ENCODE peak calls at places on chromosomes 1 and 21, in five cellular contexts. C is GM12878, Y is A549, W is K562, J is HepG2. V is an unnamed sample.

GRCh38 chr1:169928438-169929209 is 34.9 kb upstream of the SCYL3 start:
- DNase-seq in W (peak; percentile 60), C (no peak), Y (no peak), J (peak; percentile 33), V (peak; percentile 70)

GRCh38 chr21:44286086-44286715 is 525 bp downstream of the AIRE start:
- DNase-seq in J (no peak), Y (no peak), W (no peak), C (no peak), V (no peak)

GRCh38 chr21:44899768-44900558 is 20.7 kb downstream of the ITGB2 start:
- DNase-seq in W (no peak), C (no peak), Y (no peak), J (no peak), V (no peak)

GRCh38 chr1:64759968-64760367 is 15.1 kb downstream of the RAVER2 start:
- DNase-seq in Y (no peak), J (no peak), C (no peak), W (no peak), V (no peak)

GRCh38 chr1:202967684-202968281 is 726 bp upstream of the CYB5R1 start:
- DNase-seq in W (peak; percentile 49), C (no peak), J (no peak), Y (no peak), V (peak; percentile 59)

GRCh38 chr1:64251971-64252370 is 48.5 kb downstream of the UBE2U start:
- DNase-seq in J (no peak), Y (no peak), C (no peak), W (peak; percentile 7), V (peak; percentile 74)

GRCh38 chr1:210657806-210658205 is 329.1 kb downstream of the HHAT start:
- DNase-seq in Y (no peak), C (no peak), W (no peak), J (no peak), V (no peak)

GRCh38 chr1:160954158-160955104 is at the start of gene ITLN2:
- DNase-seq in Y (peak; percentile 73), C (peak; percentile 16), W (peak; percentile 74), J (peak; percentile 67), V (peak; percentile 86)

GRCh38 chr1:236057546-236057945 is 7.3 kb downstream of the NID1 start:
- DNase-seq in C (no peak), Y (no peak), J (no peak), W (no peak), V (no peak)

GRCh38 chr21:46540087-46540710 is 64.7 kb downstream of the S100B start:
- DNase-seq in C (no peak), J (no peak), Y (no peak), W (no peak), V (no peak)

GRCh38 chr1:72481420-72481819 is 199.1 kb upstream of the NEGR1 start:
- DNase-seq in W (no peak), C (no peak), J (no peak), Y (no peak), V (no peak)

GRCh38 chr1:81799939-81800740 is 594 bp upstream of the ADGRL2 start:
- DNase-seq in J (peak; percentile 48), W (no peak), C (no peak), Y (no peak), V (peak; percentile 89)

GRCh38 chr1:15830284-15830657 is 17.2 kb upstream of the SPEN start:
- DNase-seq in J (no peak), W (no peak), Y (no peak), C (no peak), V (peak; percentile 44)

GRCh38 chr21:26743524-26743923 is 101.7 kb downstream of the ADAMTS1 start:
- DNase-seq in J (no peak), W (no peak), C (no peak), Y (no peak), V (no peak)

GRCh38 chr21:45965084-45965826 is 16.3 kb upstream of the COL6A1 start:
- DNase-seq in C (no peak), Y (no peak), J (no peak), W (no peak), V (no peak)

GRCh38 chr1:21308847-21309652 is 18.8 kb upstream of the ECE1 start:
- DNase-seq in Y (no peak), W (no peak), J (no peak), C (no peak), V (no peak)

GRCh38 chr1:201394596-201394995 is 4.5 kb downstream of the LAD1 start:
- DNase-seq in C (no peak), J (no peak), W (no peak), Y (no peak), V (peak; percentile 57)

GRCh38 chr1:117128323-117129079 is 7.0 kb upstream of the TRIM45 start:
- DNase-seq in C (no peak), W (peak; percentile 49), Y (peak; percentile 22), J (no peak), V (peak; percentile 57)

GRCh38 chr21:44929242-44929798 is 8.6 kb upstream of the ITGB2 start:
- DNase-seq in J (no peak), Y (no peak), C (no peak), W (no peak), V (no peak)

GRCh38 chr1:211764701-211765100 is 65.9 kb downstream of the LPGAT1 start:
- DNase-seq in W (no peak), C (no peak), J (no peak), Y (no peak), V (no peak)

GRCh38 chr21:44965251-44966022 is 25.6 kb downstream of the SLX9 start:
- DNase-seq in C (no peak), J (no peak), W (no peak), Y (no peak), V (no peak)

GRCh38 chr1:224676613-224677012 is 60.5 kb downstream of the CNIH3 start:
- DNase-seq in J (no peak), C (no peak), W (no peak), Y (no peak), V (no peak)

GRCh38 chr1:30505853-30506784 is 217.3 kb downstream of the MATN1 start:
- DNase-seq in Y (no peak), J (no peak), W (no peak), C (no peak), V (no peak)

GRCh38 chr1:54124472-54124871 is 28.3 kb downstream of the CDCP2 start:
- DNase-seq in Y (no peak), C (no peak), W (no peak), J (no peak), V (peak; percentile 70)

GRCh38 chr21:43654806-43655489 is 4.3 kb downstream of the HSF2BP start:
- DNase-seq in Y (no peak), J (no peak), C (no peak), W (no peak), V (no peak)

GRCh38 chr1:192903142-192903541 is 94.3 kb downstream of the RGS2 start:
- DNase-seq in J (no peak), C (no peak), W (no peak), Y (no peak), V (no peak)

GRCh38 chr1:1281533-1282321 is 1.5 kb downstream of the SCNN1D start:
- DNase-seq in C (no peak), Y (peak; percentile 59), W (no peak), J (peak; percentile 67), V (no peak)

GRCh38 chr1:31856140-31856539 is 40.3 kb upstream of the SPOCD1 start:
- DNase-seq in Y (no peak), W (no peak), J (no peak), C (no peak), V (no peak)

GRCh38 chr1:44103270-44104131 is 15.1 kb upstream of the KLF17 start:
- DNase-seq in Y (no peak), C (no peak), W (peak; percentile 84), J (peak; percentile 12), V (peak; percentile 73)

GRCh38 chr1:29835486-29836273 is 599.4 kb downstream of the PTPRU start:
- DNase-seq in C (no peak), W (peak; percentile 7), Y (no peak), J (no peak), V (no peak)

GRCh38 chr1:181101581-181102226 is 13.2 kb downstream of the IER5 start:
- DNase-seq in C (no peak), W (peak; percentile 69), Y (no peak), J (no peak), V (peak; percentile 93)

GRCh38 chr1:200150721-200151120 is 123.2 kb downstream of the NR5A2 start:
- DNase-seq in J (no peak), C (peak; percentile 49), Y (peak; percentile 76), W (peak; percentile 85), V (no peak)

GRCh38 chr1:172086137-172086536 is 244.8 kb downstream of the DNM3 start:
- DNase-seq in C (no peak), J (no peak), Y (no peak), W (no peak), V (no peak)

GRCh38 chr21:46002841-46003574 is 21.4 kb downstream of the COL6A1 start:
- DNase-seq in Y (no peak), J (no peak), W (no peak), C (no peak), V (no peak)

GRCh38 chr1:237007147-237007881 is 3.1 kb upstream of the MT1HL1 start:
- DNase-seq in J (no peak), Y (no peak), W (no peak), C (no peak), V (no peak)

GRCh38 chr1:24910751-24911650 is 19.1 kb downstream of the RUNX3 start:
- DNase-seq in W (peak; percentile 42), J (peak; percentile 93), Y (peak; percentile 16), C (no peak), V (no peak)
- TF ChIP-seq JUNB in W (no peak), J (no peak), Y (no peak), C (no peak), V (no peak)

DNA sequence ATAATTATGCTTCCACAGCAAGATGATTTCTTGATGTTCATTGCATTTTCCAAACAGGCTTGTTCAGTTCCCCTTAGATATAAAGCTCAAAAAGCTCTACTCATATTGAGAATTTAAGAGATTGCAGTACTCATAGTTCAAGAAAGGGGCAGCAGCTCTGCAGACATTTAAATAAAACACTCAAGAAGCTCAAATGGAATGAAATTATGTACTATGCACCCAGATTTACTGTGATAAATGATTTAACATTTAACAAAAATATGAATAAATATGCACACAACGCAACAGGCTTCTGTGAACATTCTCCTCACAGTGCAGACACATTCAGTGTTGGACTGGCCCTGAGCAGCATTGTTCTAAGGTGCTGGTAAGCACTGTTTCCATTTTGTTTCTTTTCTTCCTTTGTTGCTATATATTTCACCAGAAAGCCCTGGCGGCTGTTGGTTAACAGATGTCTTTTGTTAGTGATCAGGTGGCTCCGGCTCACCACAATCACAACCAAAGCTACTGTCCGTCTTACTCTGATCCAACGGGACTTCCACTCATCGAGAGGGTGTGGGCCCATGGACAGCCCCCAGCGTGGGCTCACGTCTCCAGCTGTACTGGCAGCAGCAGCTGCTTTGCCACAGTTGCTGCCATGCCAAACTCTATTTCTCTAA is 1440.3 kb downstream of the NCAM2 start:
- DNase-seq in Y (no peak), J (no peak), W (no peak), C (no peak), V (peak; percentile 2)
- TF ChIP-seq CTCF in Y (no peak), J (no peak), W (no peak), C (no peak), V (no peak)

GRCh38 chr1:8874230-8875201 is 4.0 kb downstream of the ENO1 start:
- DNase-seq in W (no peak), C (no peak), Y (no peak), J (no peak), V (no peak)
- TF ChIP-seq JUNB in W (no peak), C (no peak), Y (no peak), J (no peak), V (no peak)

GRCh38 chr1:157691285-157691920 is 9.2 kb downstream of the FCRL3 start:
- DNase-seq in W (peak; percentile 16), Y (peak; percentile 28), C (no peak), J (peak; percentile 7), V (peak; percentile 77)
- TF ChIP-seq CTCF in W (peak; percentile 33), Y (peak; percentile 49), C (peak; percentile 58), J (peak; percentile 54), V (peak; percentile 71)

V was measured in GM23338.